ENCODE peak calls at places on chromosome X, in six cellular contexts. One of them, this sample, is unnamed.

GRCh38 chrX:71606536-71607216 is 11.6 kb downstream of the CXCR3 start:
- ATAC-seq in lower lobe of right lung: no peak
- ATAC-seq in CD8-positive, alpha-beta T cell: peak; percentile 84
- ATAC-seq in heart left ventricle: no peak
- ATAC-seq in lung: no peak
- ATAC-seq in GM12878: peak; percentile 38
- ATAC-seq in this sample: no peak

GRCh38 chrX:19846995-19847790 is 40.2 kb downstream of the SH3KBP1 start:
- ATAC-seq in lower lobe of right lung: peak; percentile 69
- ATAC-seq in CD8-positive, alpha-beta T cell: peak; percentile 59
- ATAC-seq in heart left ventricle: peak; percentile 67
- ATAC-seq in lung: peak; percentile 64
- ATAC-seq in GM12878: peak; percentile 55
- ATAC-seq in this sample: peak; percentile 72

GRCh38 chrX:120566817-120567216 is 6.1 kb upstream of the CUL4B start:
- ATAC-seq in lower lobe of right lung: no peak
- ATAC-seq in CD8-positive, alpha-beta T cell: no peak
- ATAC-seq in heart left ventricle: no peak
- ATAC-seq in lung: no peak
- ATAC-seq in GM12878: no peak
- ATAC-seq in this sample: no peak

GRCh38 chrX:54633641-54634040 is 103.6 kb downstream of the GNL3L start:
- ATAC-seq in lower lobe of right lung: no peak
- ATAC-seq in CD8-positive, alpha-beta T cell: no peak
- ATAC-seq in heart left ventricle: peak; percentile 26
- ATAC-seq in lung: no peak
- ATAC-seq in GM12878: no peak
- ATAC-seq in this sample: no peak

GRCh38 chrX:10176121-10177003 is 19.6 kb downstream of the CLCN4 start:
- ATAC-seq in lower lobe of right lung: no peak
- ATAC-seq in CD8-positive, alpha-beta T cell: no peak
- ATAC-seq in heart left ventricle: no peak
- ATAC-seq in lung: no peak
- ATAC-seq in GM12878: peak; percentile 76
- ATAC-seq in this sample: no peak

GRCh38 chrX:96909291-96909690 is 25.6 kb downstream of the RPA4 start:
- ATAC-seq in lower lobe of right lung: no peak
- ATAC-seq in CD8-positive, alpha-beta T cell: no peak
- ATAC-seq in heart left ventricle: no peak
- ATAC-seq in lung: no peak
- ATAC-seq in GM12878: no peak
- ATAC-seq in this sample: no peak

GRCh38 chrX:115367956-115368355 is 78.4 kb downstream of the LUZP4 start:
- ATAC-seq in lower lobe of right lung: no peak
- ATAC-seq in CD8-positive, alpha-beta T cell: no peak
- ATAC-seq in heart left ventricle: no peak
- ATAC-seq in lung: no peak
- ATAC-seq in GM12878: no peak
- ATAC-seq in this sample: no peak

GRCh38 chrX:133546441-133546840 is 131.2 kb upstream of the GPC4 start:
- ATAC-seq in lower lobe of right lung: no peak
- ATAC-seq in CD8-positive, alpha-beta T cell: no peak
- ATAC-seq in heart left ventricle: no peak
- ATAC-seq in lung: no peak
- ATAC-seq in GM12878: no peak
- ATAC-seq in this sample: no peak

GRCh38 chrX:136227948-136228584 is 23.1 kb downstream of the MAP7D3 start:
- ATAC-seq in lower lobe of right lung: no peak
- ATAC-seq in CD8-positive, alpha-beta T cell: peak; percentile 56
- ATAC-seq in heart left ventricle: no peak
- ATAC-seq in lung: no peak
- ATAC-seq in GM12878: peak; percentile 61
- ATAC-seq in this sample: no peak

GRCh38 chrX:43641691-43642090 is 14.4 kb upstream of the MAOA start:
- ATAC-seq in lower lobe of right lung: no peak
- ATAC-seq in CD8-positive, alpha-beta T cell: no peak
- ATAC-seq in heart left ventricle: no peak
- ATAC-seq in lung: no peak
- ATAC-seq in GM12878: no peak
- ATAC-seq in this sample: no peak

GRCh38 chrX:43643662-43644061 is 12.4 kb upstream of the MAOA start:
- ATAC-seq in lower lobe of right lung: no peak
- ATAC-seq in CD8-positive, alpha-beta T cell: no peak
- ATAC-seq in heart left ventricle: no peak
- ATAC-seq in lung: no peak
- ATAC-seq in GM12878: no peak
- ATAC-seq in this sample: no peak

GRCh38 chrX:43644124-43644701 is 11.9 kb upstream of the MAOA start:
- ATAC-seq in lower lobe of right lung: no peak
- ATAC-seq in CD8-positive, alpha-beta T cell: no peak
- ATAC-seq in heart left ventricle: no peak
- ATAC-seq in lung: peak; percentile 41
- ATAC-seq in GM12878: no peak
- ATAC-seq in this sample: no peak

GRCh38 chrX:43643201-43643600 is 12.9 kb upstream of the MAOA start:
- ATAC-seq in lower lobe of right lung: no peak
- ATAC-seq in CD8-positive, alpha-beta T cell: no peak
- ATAC-seq in heart left ventricle: no peak
- ATAC-seq in lung: no peak
- ATAC-seq in GM12878: no peak
- ATAC-seq in this sample: no peak

GRCh38 chrX:43640481-43640880 is 15.6 kb upstream of the MAOA start:
- ATAC-seq in lower lobe of right lung: no peak
- ATAC-seq in CD8-positive, alpha-beta T cell: no peak
- ATAC-seq in heart left ventricle: no peak
- ATAC-seq in lung: no peak
- ATAC-seq in GM12878: no peak
- ATAC-seq in this sample: no peak
- H3K4me1 ChIP-seq in lower lobe of right lung: peaks cover 6% of the 10 kb centered on the region
- H3K4me1 ChIP-seq in CD8-positive, alpha-beta T cell: no peaks in the 10 kb centered on the region
- H3K4me1 ChIP-seq in heart left ventricle: no peaks in the 10 kb centered on the region
- H3K4me1 ChIP-seq in lung: no peaks in the 10 kb centered on the region
- H3K4me1 ChIP-seq in GM12878: no peaks in the 10 kb centered on the region
- H3K4me1 ChIP-seq in this sample: no peaks in the 10 kb centered on the region

GRCh38 chrX:21839334-21840198 is at the start of gene MBTPS2:
- ATAC-seq in lower lobe of right lung: peak; percentile 99
- ATAC-seq in CD8-positive, alpha-beta T cell: peak; percentile 93
- ATAC-seq in heart left ventricle: peak; percentile 96
- ATAC-seq in lung: peak; percentile 96
- ATAC-seq in GM12878: peak; percentile 90
- ATAC-seq in this sample: peak; percentile 93
- H3K4me3 ChIP-seq in lower lobe of right lung: peak within 1 kb of the TSS; percentile 67
- H3K4me3 ChIP-seq in CD8-positive, alpha-beta T cell: peak within 1 kb of the TSS; percentile 80
- H3K4me3 ChIP-seq in heart left ventricle: peak within 1 kb of the TSS; percentile 59
- H3K4me3 ChIP-seq in lung: peak within 1 kb of the TSS; percentile 72
- H3K4me3 ChIP-seq in GM12878: peak within 1 kb of the TSS; percentile 57
- H3K4me3 ChIP-seq in this sample: peak within 1 kb of the TSS; percentile 73

GRCh38 chrX:154046262-154046771 is 26.6 kb upstream of the IRAK1 start:
- ATAC-seq in lower lobe of right lung: peak; percentile 40
- ATAC-seq in CD8-positive, alpha-beta T cell: no peak
- ATAC-seq in heart left ventricle: peak; percentile 77
- ATAC-seq in lung: no peak
- ATAC-seq in GM12878: no peak
- ATAC-seq in this sample: peak; percentile 50
- H3K27ac ChIP-seq in lower lobe of right lung: peak overlapping the region; percentile 11
- H3K27ac ChIP-seq in CD8-positive, alpha-beta T cell: no peak overlapping the region
- H3K27ac ChIP-seq in heart left ventricle: peak overlapping the region; percentile 50
- H3K27ac ChIP-seq in lung: no peak overlapping the region
- H3K27ac ChIP-seq in GM12878: no peak overlapping the region
- H3K27ac ChIP-seq in this sample: peak overlapping the region; percentile 65

GRCh38 chrX:6169407-6169806 is 59.3 kb downstream of the NLGN4X start:
- ATAC-seq in lower lobe of right lung: no peak
- ATAC-seq in CD8-positive, alpha-beta T cell: no peak
- ATAC-seq in heart left ventricle: no peak
- ATAC-seq in lung: no peak
- ATAC-seq in GM12878: no peak
- ATAC-seq in this sample: no peak
- H3K4me1 ChIP-seq in lower lobe of right lung: no peaks in the 10 kb centered on the region
- H3K4me1 ChIP-seq in CD8-positive, alpha-beta T cell: no peaks in the 10 kb centered on the region
- H3K4me1 ChIP-seq in heart left ventricle: no peaks in the 10 kb centered on the region
- H3K4me1 ChIP-seq in lung: no peaks in the 10 kb centered on the region
- H3K4me1 ChIP-seq in GM12878: no peaks in the 10 kb centered on the region
- H3K4me1 ChIP-seq in this sample: no peaks in the 10 kb centered on the region

GRCh38 chrX:31333181-31333831 is 261.5 kb upstream of the FTHL17 start:
- ATAC-seq in lower lobe of right lung: no peak
- ATAC-seq in CD8-positive, alpha-beta T cell: no peak
- ATAC-seq in heart left ventricle: no peak
- ATAC-seq in lung: no peak
- ATAC-seq in GM12878: no peak
- ATAC-seq in this sample: no peak
- H3K4me3 ChIP-seq in lower lobe of right lung: no peak overlapping the region
- H3K4me3 ChIP-seq in CD8-positive, alpha-beta T cell: no peak overlapping the region
- H3K4me3 ChIP-seq in heart left ventricle: no peak overlapping the region
- H3K4me3 ChIP-seq in lung: no peak overlapping the region
- H3K4me3 ChIP-seq in GM12878: no peak overlapping the region
- H3K4me3 ChIP-seq in this sample: no peak overlapping the region

This sample was measured in gastroesophageal sphincter.